ENCODE peak calls at places on chromosomes 11 and 22, in five cellular contexts. I, S, X, Z and K are unnamed samples.

GRCh38 chr22:21989049-21989448 is 6.5 kb upstream of the TOP3B start:
- DNase-seq in S (peak; percentile 55), X (no peak), I (peak; percentile 58), Z (no peak), K (no peak)

GRCh38 chr11:124868322-124869274 is 3.4 kb downstream of the ROBO3 start:
- DNase-seq in X (no peak), S (no peak), I (no peak), Z (no peak), K (no peak)

GRCh38 chr11:121533556-121534050 is 80.8 kb upstream of the SORL1-AS1 start:
- DNase-seq in Z (no peak), I (no peak), X (no peak), S (peak; percentile 25), K (no peak)

GRCh38 chr11:32043737-32044515 is 46.9 kb upstream of the RCN1 start:
- DNase-seq in S (no peak), Z (no peak), I (peak; percentile 37), X (no peak), K (no peak)

GRCh38 chr11:116229581-116229980 is 543.2 kb downstream of the BUD13 start:
- DNase-seq in S (peak; percentile 13), Z (no peak), I (no peak), X (no peak), K (no peak)

GRCh38 chr11:74444173-74444832 is 23.0 kb downstream of the KCNE3 start:
- DNase-seq in X (peak; percentile 71), I (peak; percentile 85), Z (no peak), S (no peak), K (no peak)

GRCh38 chr11:67656278-67656922 is 5.9 kb upstream of the ACY3 start:
- DNase-seq in I (no peak), Z (peak; percentile 16), S (no peak), X (no peak), K (peak; percentile 18)

GRCh38 chr22:47067911-47068654 is 305.6 kb downstream of the TBC1D22A start:
- DNase-seq in S (no peak), X (no peak), Z (no peak), I (no peak), K (no peak)

GRCh38 chr11:62395885-62396778 is 22.7 kb upstream of the SCGB1A1 start:
- DNase-seq in I (no peak), S (no peak), Z (no peak), X (no peak), K (no peak)

GRCh38 chr11:100861221-100861620 is 174.1 kb downstream of the ARHGAP42 start:
- DNase-seq in X (no peak), Z (no peak), S (no peak), I (no peak), K (no peak)

GRCh38 chr11:64367931-64368672 is 9.1 kb downstream of the RPS6KA4 start:
- DNase-seq in S (no peak), X (no peak), Z (no peak), I (no peak), K (no peak)